ENCODE peak calls at places on chromosomes 4 and X, in eight cellular contexts. B, U, G, F, D, V, L and N are unnamed samples.

GRCh38 chrX:97294016-97294415 is 410.3 kb downstream of the RPA4 start:
- DNase-seq in F (no peak), G (no peak), D (no peak), U (no peak), V (no peak), L (peak), B (no peak), N (no peak)

GRCh38 chrX:40260123-40260751 is 162.5 kb upstream of the BCOR start:
- DNase-seq in U (no peak), F (no peak), G (no peak), B (peak), V (no peak), L (no peak), D (no peak), N (no peak)

GRCh38 chrX:129600981-129601424 is 53.8 kb downstream of the APLN start:
- DNase-seq in L (peak), B (no peak), V (peak), D (peak), U (peak), F (peak), G (peak), N (peak)

GRCh38 chrX:65148232-65148631 is 172.0 kb upstream of the ZC4H2 start:
- DNase-seq in D (no peak), G (no peak), L (no peak), V (no peak), U (no peak), F (no peak), B (no peak), N (no peak)

GRCh38 chr4:139919513-139919912 is 234.5 kb downstream of the MAML3 start:
- DNase-seq in V (no peak), F (no peak), D (no peak), L (no peak), U (no peak), B (peak), G (peak), N (no peak)

GRCh38 chr4:7872264-7872771 is 67.3 kb downstream of the AFAP1 start:
- DNase-seq in V (no peak), F (no peak), G (peak), L (no peak), U (no peak), D (no peak), B (peak), N (no peak)

GRCh38 chrX:100710816-100711215 is 21.1 kb downstream of the SYTL4 start:
- DNase-seq in G (no peak), L (no peak), F (no peak), B (no peak), D (no peak), V (no peak), U (no peak), N (no peak)

GRCh38 chrX:123803331-123803983 is 56.4 kb upstream of the XIAP start:
- DNase-seq in D (no peak), V (peak), F (peak), L (no peak), B (peak), G (peak), U (no peak), N (peak)

GRCh38 chr4:3607690-3608514 is 75.7 kb upstream of the LRPAP1 start:
- DNase-seq in V (no peak), U (no peak), F (peak), G (no peak), B (no peak), L (no peak), D (no peak), N (no peak)

GRCh38 chr4:119835511-119835910 is 206.9 kb upstream of the PDE5A start:
- DNase-seq in B (peak), U (no peak), G (peak), D (no peak), L (no peak), V (no peak), F (no peak), N (no peak)

GRCh38 chr4:148162554-148162953 is 279.7 kb downstream of the NR3C2 start:
- DNase-seq in G (no peak), U (no peak), F (no peak), D (no peak), L (peak), V (no peak), B (no peak), N (no peak)

GRCh38 chr4:7313361-7313811 is 121.0 kb downstream of the SORCS2 start:
- DNase-seq in G (no peak), D (no peak), V (no peak), U (peak), L (no peak), B (no peak), F (no peak), N (no peak)

GRCh38 chr4:21136231-21136630 is 436.0 kb downstream of the PACRGL start:
- DNase-seq in G (no peak), L (no peak), B (no peak), D (no peak), F (no peak), V (no peak), U (no peak), N (no peak)

GRCh38 chr4:893276-893994 is 38.7 kb downstream of the GAK start:
- DNase-seq in B (no peak), D (no peak), U (no peak), F (no peak), G (no peak), L (no peak), V (no peak), N (no peak)

GRCh38 chr4:113901994-113902787 is 77.3 kb downstream of the ARSJ start:
- DNase-seq in D (no peak), G (no peak), U (no peak), F (no peak), L (no peak), V (peak), B (no peak), N (peak)

GRCh38 chr4:66266035-66266434 is 595.7 kb upstream of the EPHA5 start:
- DNase-seq in F (no peak), V (no peak), L (peak), G (no peak), B (no peak), D (no peak), U (no peak), N (no peak)